ENCODE peak calls at places on chromosomes 6 and 20, in four cellular contexts. N is MCF 10A, K is neural crest cell, S is cardiac fibroblast. A is an unnamed sample.

GRCh38 chr6:152117156-152118129 is 310.0 kb downstream of the ESR1 start:
- DNase-seq in N (no peak), K (no peak), S (peak; percentile 50), A (no peak)

GRCh38 chr6:75934643-75935472 is 137.6 kb downstream of the IMPG1 start:
- DNase-seq in N (peak; percentile 81), K (peak; percentile 45), S (peak; percentile 86), A (peak; percentile 74)

GRCh38 chr6:113137411-113137810 is 719.7 kb upstream of the MARCKS start:
- DNase-seq in N (no peak), K (no peak), S (peak; percentile 48), A (no peak)

GRCh38 chr20:42740191-42740870 is 449.4 kb downstream of the PTPRT start:
- DNase-seq in N (no peak), K (no peak), S (no peak), A (no peak)

GRCh38 chr6:142601427-142601826 is 299.6 kb downstream of the ADGRG6 start:
- DNase-seq in N (no peak), K (no peak), S (no peak), A (no peak)

GRCh38 chr6:56692586-56693245 is 50.0 kb upstream of the DST start:
- DNase-seq in N (peak; percentile 59), K (no peak), S (peak; percentile 91), A (no peak)

GRCh38 chr6:30378290-30378937 is 33.5 kb downstream of the RPP21 start:
- DNase-seq in N (peak; percentile 64), K (no peak), S (peak; percentile 23), A (peak; percentile 59)

GRCh38 chr20:43988867-43989266 is 74.2 kb downstream of the TOX2 start:
- DNase-seq in N (no peak), K (no peak), S (no peak), A (no peak)

GRCh38 chr6:128487055-128487454 is 33.3 kb downstream of the PTPRK start:
- DNase-seq in N (no peak), K (no peak), S (no peak), A (no peak)
- TF ChIP-seq CTCF in N (peak; percentile 25), K (peak; percentile 44), S (peak; percentile 36), A (no peak)

GRCh38 chr6:44630125-44631028 is 242.9 kb downstream of the CDC5L start:
- DNase-seq in N (peak; percentile 55), K (peak; percentile 42), S (peak; percentile 78), A (peak; percentile 70)
- TF ChIP-seq CTCF in N (peak; percentile 67), K (peak; percentile 67), S (peak; percentile 79), A (peak; percentile 36)

GRCh38 chr6:52208612-52209011 is 22.4 kb downstream of the IL17A start:
- DNase-seq in N (no peak), K (no peak), S (no peak), A (no peak)

GRCh38 chr6:52209672-52210626 is 23.8 kb downstream of the IL17A start:
- DNase-seq in N (no peak), K (no peak), S (no peak), A (no peak)

GRCh38 chr6:52215787-52216186 is 28.5 kb downstream of the IL17F start:
- DNase-seq in N (no peak), K (no peak), S (no peak), A (no peak)

GRCh38 chr6:52216932-52217331 is 27.4 kb downstream of the IL17F start:
- DNase-seq in N (no peak), K (no peak), S (no peak), A (no peak)

DNA sequence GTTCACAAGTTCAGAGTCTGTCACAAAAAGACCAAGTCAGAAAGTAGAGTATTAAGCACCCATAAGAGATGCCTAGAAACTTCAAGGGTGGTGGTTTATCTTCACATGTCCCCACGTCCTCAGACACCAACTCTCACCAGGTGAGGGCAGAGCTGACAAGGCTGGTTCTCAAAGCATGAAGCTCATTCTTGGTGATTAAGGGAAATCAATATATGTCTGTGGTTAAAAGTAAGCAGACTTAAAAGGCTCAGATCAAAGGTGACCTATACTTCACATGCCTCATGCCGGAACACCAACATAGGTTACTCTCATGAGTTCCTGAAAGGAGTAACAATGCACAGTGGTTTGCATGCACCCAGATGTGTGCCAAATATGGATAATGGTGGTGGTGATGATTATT is 27.0 kb downstream of the IL17A start:
- DNase-seq in N (no peak), K (no peak), S (no peak), A (no peak)
- TF ChIP-seq CTCF in N (no peak), K (no peak), S (no peak), A (no peak)

DNA sequence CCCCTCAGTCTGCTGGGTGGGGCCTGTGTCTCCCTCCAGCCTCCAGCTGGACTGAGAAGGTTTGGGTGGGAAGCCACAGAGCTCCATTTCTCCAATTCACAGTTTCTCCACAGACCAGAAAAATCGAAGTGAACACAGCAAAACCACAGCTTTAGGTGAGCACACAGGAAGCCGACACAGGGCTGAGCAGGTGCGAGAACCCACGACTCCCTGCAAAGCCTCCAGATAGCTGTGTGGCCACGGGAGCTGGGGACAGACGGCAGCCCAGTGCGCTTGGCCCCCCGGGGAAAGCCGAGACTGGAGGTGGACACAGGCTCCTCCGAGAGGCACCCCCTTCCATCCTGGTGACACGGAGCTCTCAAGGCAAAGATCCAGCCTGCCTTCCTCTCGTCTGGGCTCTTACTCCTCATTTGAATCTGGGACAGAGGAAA is 29.0 kb upstream of the MPC1 start:
- DNase-seq in N (no peak), K (no peak), S (no peak), A (no peak)
- TF ChIP-seq CTCF in N (no peak), K (no peak), S (no peak), A (no peak)

GRCh38 chr6:138250053-138250452 is 31.8 kb upstream of the PBOV1 start:
- DNase-seq in N (no peak), K (no peak), S (no peak), A (no peak)
- TF ChIP-seq CTCF in N (no peak), K (no peak), S (no peak), A (no peak)

DNA sequence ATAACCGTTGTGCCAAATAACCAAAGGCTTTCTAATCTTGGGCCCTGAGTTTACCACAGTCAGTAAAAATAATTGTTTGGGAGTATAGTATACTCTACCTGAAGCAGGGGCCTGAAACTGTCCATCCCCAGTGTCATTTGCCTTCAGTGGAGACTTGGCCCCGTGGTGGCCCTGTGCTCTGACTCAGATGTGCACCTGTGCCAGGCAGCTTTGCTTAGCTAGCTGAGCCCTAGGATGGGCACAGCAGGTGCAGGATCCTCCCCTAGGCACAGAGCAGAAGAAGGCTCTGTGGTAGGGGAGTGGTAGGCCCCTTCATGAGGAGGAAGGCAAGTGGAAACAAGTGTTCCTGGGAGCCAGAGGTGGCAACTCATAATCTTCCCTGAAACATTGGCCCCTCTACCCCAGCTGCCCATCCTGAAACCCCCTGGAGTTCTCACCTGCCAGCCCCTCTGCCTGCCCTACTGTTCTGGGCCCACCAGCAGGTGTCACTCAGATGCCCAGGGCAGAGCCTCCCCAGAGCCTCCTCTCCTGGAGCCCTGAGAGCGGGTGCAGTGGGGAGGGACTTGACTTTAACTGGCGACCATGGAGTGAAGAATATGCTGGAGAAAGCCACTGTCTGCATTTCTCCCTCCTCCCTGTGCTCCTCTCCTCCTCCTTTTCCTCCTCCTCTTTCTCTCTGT is 3.0 kb downstream of the CPNE5 start:
- DNase-seq in N (no peak), K (no peak), S (no peak), A (no peak)
- TF ChIP-seq CTCF in N (no peak), K (no peak), S (no peak), A (no peak)

A was measured in RWPE1.